ENCODE peak calls at places on chromosome 7, in nine cellular contexts. One of them, this sample, is unnamed.

GRCh38 chr7:2006921-2007381 is 225.8 kb downstream of the MAD1L1 start:
- DNase-seq in OCI-LY7: no peak
- DNase-seq in heart right ventricle: no peak
- DNase-seq in lung: no peak
- DNase-seq in NCI-H1436: no peak
- DNase-seq in lung microvascular endothelial cell: no peak
- DNase-seq in SK-N-DZ: no peak
- DNase-seq in HCT116: no peak
- DNase-seq in skeletal muscle cell: no peak
- DNase-seq in this sample: no peak

GRCh38 chr7:65230231-65230630 is 143.4 kb upstream of the ZNF92 start:
- DNase-seq in lung: no peak
- DNase-seq in lung microvascular endothelial cell: no peak
- DNase-seq in heart right ventricle: no peak
- DNase-seq in skeletal muscle cell: no peak
- DNase-seq in SK-N-DZ: no peak
- DNase-seq in NCI-H1436: no peak
- DNase-seq in HCT116: no peak
- DNase-seq in OCI-LY7: no peak
- DNase-seq in this sample: no peak

GRCh38 chr7:138904122-138904435 is 77.1 kb downstream of the KIAA1549 start:
- DNase-seq in lung microvascular endothelial cell: no peak
- DNase-seq in heart right ventricle: no peak
- DNase-seq in skeletal muscle cell: no peak
- DNase-seq in NCI-H1436: no peak
- DNase-seq in HCT116: no peak
- DNase-seq in OCI-LY7: no peak
- DNase-seq in lung: no peak
- DNase-seq in SK-N-DZ: no peak
- DNase-seq in this sample: no peak

GRCh38 chr7:8258734-8259133 is 3.2 kb downstream of the ICA1 start:
- DNase-seq in lung: no peak
- DNase-seq in OCI-LY7: no peak
- DNase-seq in skeletal muscle cell: no peak
- DNase-seq in heart right ventricle: no peak
- DNase-seq in SK-N-DZ: peak
- DNase-seq in NCI-H1436: no peak
- DNase-seq in HCT116: no peak
- DNase-seq in lung microvascular endothelial cell: no peak
- DNase-seq in this sample: no peak

GRCh38 chr7:47379629-47380324 is 202.1 kb downstream of the TNS3 start:
- DNase-seq in lung microvascular endothelial cell: no peak
- DNase-seq in OCI-LY7: no peak
- DNase-seq in heart right ventricle: peak
- DNase-seq in lung: peak
- DNase-seq in skeletal muscle cell: no peak
- DNase-seq in SK-N-DZ: no peak
- DNase-seq in HCT116: peak
- DNase-seq in NCI-H1436: no peak
- DNase-seq in this sample: no peak

GRCh38 chr7:30465342-30466170 is 13.0 kb downstream of the NOD1 start:
- DNase-seq in skeletal muscle cell: no peak
- DNase-seq in HCT116: no peak
- DNase-seq in SK-N-DZ: no peak
- DNase-seq in lung microvascular endothelial cell: no peak
- DNase-seq in NCI-H1436: no peak
- DNase-seq in heart right ventricle: no peak
- DNase-seq in lung: no peak
- DNase-seq in OCI-LY7: no peak
- DNase-seq in this sample: no peak

GRCh38 chr7:157678503-157678902 is 341.7 kb downstream of the DNAJB6 start:
- DNase-seq in lung: no peak
- DNase-seq in HCT116: no peak
- DNase-seq in skeletal muscle cell: no peak
- DNase-seq in heart right ventricle: no peak
- DNase-seq in OCI-LY7: no peak
- DNase-seq in lung microvascular endothelial cell: no peak
- DNase-seq in NCI-H1436: no peak
- DNase-seq in SK-N-DZ: no peak
- DNase-seq in this sample: no peak

GRCh38 chr7:94696981-94697670 is 41.2 kb upstream of the SGCE start:
- DNase-seq in HCT116: peak
- DNase-seq in lung: peak
- DNase-seq in skeletal muscle cell: peak
- DNase-seq in lung microvascular endothelial cell: peak
- DNase-seq in SK-N-DZ: no peak
- DNase-seq in NCI-H1436: no peak
- DNase-seq in heart right ventricle: no peak
- DNase-seq in OCI-LY7: no peak
- DNase-seq in this sample: no peak

GRCh38 chr7:139943391-139943790 is 114.3 kb downstream of the TBXAS1 start:
- DNase-seq in heart right ventricle: no peak
- DNase-seq in lung: no peak
- DNase-seq in SK-N-DZ: peak
- DNase-seq in HCT116: no peak
- DNase-seq in skeletal muscle cell: no peak
- DNase-seq in lung microvascular endothelial cell: no peak
- DNase-seq in OCI-LY7: no peak
- DNase-seq in NCI-H1436: peak
- DNase-seq in this sample: no peak

GRCh38 chr7:139431010-139431409 is 52.5 kb downstream of the KLRG2 start:
- DNase-seq in HCT116: peak
- DNase-seq in skeletal muscle cell: no peak
- DNase-seq in heart right ventricle: no peak
- DNase-seq in OCI-LY7: no peak
- DNase-seq in lung microvascular endothelial cell: no peak
- DNase-seq in NCI-H1436: no peak
- DNase-seq in SK-N-DZ: no peak
- DNase-seq in lung: no peak
- DNase-seq in this sample: no peak

GRCh38 chr7:431658-432111 is 88.0 kb downstream of the PDGFA start:
- DNase-seq in skeletal muscle cell: no peak
- DNase-seq in heart right ventricle: no peak
- DNase-seq in lung: no peak
- DNase-seq in NCI-H1436: no peak
- DNase-seq in OCI-LY7: no peak
- DNase-seq in lung microvascular endothelial cell: no peak
- DNase-seq in HCT116: no peak
- DNase-seq in SK-N-DZ: no peak
- DNase-seq in this sample: no peak